ENCODE peak calls at places on chromosome 4, in ten cellular contexts. C is heart left ventricle; P is cerebellum; S is NCI-H510A treated with DMSO at 0.1 percent for 48 hours; A is astrocyte of the cerebellum; R is fibroblast of mammary gland; X is tibial artery; D is A172; E is AG09309; G is activated naive CD4-positive, alpha-beta T cell. L is an unnamed sample.

GRCh38 chr4:3041192-3042142 is 32.9 kb downstream of the HTT-AS start:
- DNase-seq in G (no peak), A (no peak), C (peak; percentile 81), P (peak; percentile 38), D (no peak), R (peak; percentile 36), S (peak; percentile 14), E (no peak), X (peak; percentile 67), L (peak; percentile 10)

GRCh38 chr4:181968371-181968770 is 274.8 kb upstream of the TENM3 start:
- DNase-seq in G (no peak), C (no peak), X (no peak), R (peak; percentile 57), S (no peak), D (peak; percentile 75), P (no peak), E (peak; percentile 48), A (peak; percentile 66), L (no peak)

GRCh38 chr4:99154658-99155342 is 10.7 kb upstream of the ADH4 start:
- DNase-seq in G (no peak), X (no peak), R (no peak), C (no peak), A (no peak), S (no peak), E (no peak), P (no peak), D (no peak), L (no peak)

GRCh38 chr4:183323295-183323694 is 1.1 kb upstream of the CLDN24 start:
- DNase-seq in S (no peak), A (no peak), C (no peak), D (no peak), R (no peak), E (no peak), G (no peak), X (no peak), P (no peak), L (no peak)

GRCh38 chr4:1981251-1982055 is 27.3 kb downstream of the NELFA start:
- DNase-seq in P (no peak), S (peak; percentile 5), R (peak; percentile 34), D (peak; percentile 37), G (no peak), C (no peak), X (no peak), E (no peak), A (no peak), L (no peak)

GRCh38 chr4:113553082-113553481 is 208.5 kb downstream of the CAMK2D start:
- DNase-seq in A (no peak), R (no peak), C (no peak), E (no peak), S (no peak), G (no peak), X (no peak), P (no peak), D (no peak), L (no peak)

GRCh38 chr4:14566518-14566917 is 435.8 kb upstream of the CPEB2 start:
- DNase-seq in A (peak; percentile 76), S (no peak), X (no peak), G (no peak), C (no peak), D (peak; percentile 52), P (no peak), E (no peak), R (peak; percentile 52), L (no peak)

GRCh38 chr4:149684516-149684915 is 131.1 kb downstream of the IQCM start:
- DNase-seq in C (no peak), E (no peak), X (no peak), R (no peak), G (no peak), P (no peak), A (no peak), S (no peak), D (no peak), L (no peak)

GRCh38 chr4:106522839-106523238 is 154.3 kb upstream of the GIMD1 start:
- DNase-seq in S (no peak), R (peak; percentile 14), X (no peak), A (no peak), P (no peak), G (no peak), E (no peak), D (peak; percentile 4), C (no peak), L (no peak)

GRCh38 chr4:13548984-13549546 is 4.8 kb upstream of the NKX3-2 start:
- DNase-seq in X (peak; percentile 80), P (peak; percentile 46), A (peak; percentile 53), C (peak; percentile 81), S (peak; percentile 76), G (peak; percentile 77), E (peak; percentile 29), D (peak; percentile 74), R (peak; percentile 78), L (peak; percentile 88)